ENCODE peak calls at places on chromosomes 11 and 22, in eight cellular contexts. One of them, this sample, is unnamed.
A peak's percentile ranks its signal among the peaks of the same experiment; 100 is the strongest.

GRCh38 chr11:125494601-125494986 is 1.5 kb downstream of the FEZ1 start:
- DNase-seq in astrocyte of the spinal cord: peak; percentile 7
- DNase-seq in fibroblast of lung: peak; percentile 16
- DNase-seq in heart left ventricle: no peak
- DNase-seq in uterus: no peak
- DNase-seq in WTC11: no peak
- DNase-seq in A549: no peak
- DNase-seq in psoas muscle: no peak
- DNase-seq in this sample: no peak

GRCh38 chr22:37182101-37182948 is 5.7 kb downstream of the C1QTNF6 start:
- DNase-seq in WTC11: no peak
- DNase-seq in uterus: no peak
- DNase-seq in fibroblast of lung: no peak
- DNase-seq in psoas muscle: peak; percentile 9
- DNase-seq in A549: no peak
- DNase-seq in astrocyte of the spinal cord: no peak
- DNase-seq in heart left ventricle: no peak
- DNase-seq in this sample: peak; percentile 10

GRCh38 chr11:92601048-92601447 is 368.4 kb upstream of the MTNR1B start:
- DNase-seq in A549: no peak
- DNase-seq in heart left ventricle: no peak
- DNase-seq in fibroblast of lung: no peak
- DNase-seq in uterus: no peak
- DNase-seq in astrocyte of the spinal cord: no peak
- DNase-seq in WTC11: no peak
- DNase-seq in psoas muscle: no peak
- DNase-seq in this sample: no peak

GRCh38 chr11:30855383-30856006 is 269.3 kb upstream of the MPPED2 start:
- DNase-seq in A549: no peak
- DNase-seq in psoas muscle: no peak
- DNase-seq in astrocyte of the spinal cord: peak; percentile 15
- DNase-seq in fibroblast of lung: peak; percentile 46
- DNase-seq in uterus: no peak
- DNase-seq in WTC11: no peak
- DNase-seq in heart left ventricle: no peak
- DNase-seq in this sample: no peak

GRCh38 chr11:8707541-8708270 is 25.1 kb downstream of the RPL27A start:
- DNase-seq in A549: no peak
- DNase-seq in psoas muscle: peak; percentile 81
- DNase-seq in uterus: peak; percentile 95
- DNase-seq in WTC11: no peak
- DNase-seq in heart left ventricle: peak; percentile 79
- DNase-seq in fibroblast of lung: no peak
- DNase-seq in astrocyte of the spinal cord: peak; percentile 15
- DNase-seq in this sample: no peak

GRCh38 chr11:35211952-35212351 is 73.0 kb downstream of the CD44 start:
- DNase-seq in astrocyte of the spinal cord: no peak
- DNase-seq in uterus: no peak
- DNase-seq in heart left ventricle: no peak
- DNase-seq in WTC11: no peak
- DNase-seq in A549: no peak
- DNase-seq in fibroblast of lung: no peak
- DNase-seq in psoas muscle: no peak
- DNase-seq in this sample: no peak

GRCh38 chr11:92204731-92205130 is 19.9 kb upstream of the FAT3 start:
- DNase-seq in psoas muscle: no peak
- DNase-seq in WTC11: no peak
- DNase-seq in astrocyte of the spinal cord: peak; percentile 7
- DNase-seq in fibroblast of lung: peak; percentile 53
- DNase-seq in heart left ventricle: no peak
- DNase-seq in A549: no peak
- DNase-seq in uterus: no peak
- DNase-seq in this sample: no peak

GRCh38 chr22:41888638-41889200 is 26.2 kb downstream of the SHISA8 start:
- DNase-seq in psoas muscle: no peak
- DNase-seq in A549: no peak
- DNase-seq in heart left ventricle: no peak
- DNase-seq in uterus: no peak
- DNase-seq in fibroblast of lung: no peak
- DNase-seq in astrocyte of the spinal cord: no peak
- DNase-seq in WTC11: no peak
- DNase-seq in this sample: no peak

GRCh38 chr11:69962152-69962551 is 116.0 kb upstream of the ANO1 start:
- DNase-seq in fibroblast of lung: peak; percentile 44
- DNase-seq in astrocyte of the spinal cord: peak; percentile 23
- DNase-seq in uterus: no peak
- DNase-seq in heart left ventricle: no peak
- DNase-seq in WTC11: no peak
- DNase-seq in A549: peak; percentile 59
- DNase-seq in psoas muscle: no peak
- DNase-seq in this sample: no peak

GRCh38 chr11:92770419-92770818 is 199.0 kb upstream of the MTNR1B start:
- DNase-seq in fibroblast of lung: no peak
- DNase-seq in astrocyte of the spinal cord: no peak
- DNase-seq in uterus: no peak
- DNase-seq in A549: no peak
- DNase-seq in WTC11: no peak
- DNase-seq in heart left ventricle: peak; percentile 20
- DNase-seq in psoas muscle: no peak
- DNase-seq in this sample: no peak

GRCh38 chr11:27290261-27290660 is 72.8 kb downstream of the CCDC34 start:
- DNase-seq in WTC11: no peak
- DNase-seq in heart left ventricle: no peak
- DNase-seq in A549: no peak
- DNase-seq in psoas muscle: no peak
- DNase-seq in uterus: no peak
- DNase-seq in fibroblast of lung: no peak
- DNase-seq in astrocyte of the spinal cord: no peak
- DNase-seq in this sample: no peak

DNA sequence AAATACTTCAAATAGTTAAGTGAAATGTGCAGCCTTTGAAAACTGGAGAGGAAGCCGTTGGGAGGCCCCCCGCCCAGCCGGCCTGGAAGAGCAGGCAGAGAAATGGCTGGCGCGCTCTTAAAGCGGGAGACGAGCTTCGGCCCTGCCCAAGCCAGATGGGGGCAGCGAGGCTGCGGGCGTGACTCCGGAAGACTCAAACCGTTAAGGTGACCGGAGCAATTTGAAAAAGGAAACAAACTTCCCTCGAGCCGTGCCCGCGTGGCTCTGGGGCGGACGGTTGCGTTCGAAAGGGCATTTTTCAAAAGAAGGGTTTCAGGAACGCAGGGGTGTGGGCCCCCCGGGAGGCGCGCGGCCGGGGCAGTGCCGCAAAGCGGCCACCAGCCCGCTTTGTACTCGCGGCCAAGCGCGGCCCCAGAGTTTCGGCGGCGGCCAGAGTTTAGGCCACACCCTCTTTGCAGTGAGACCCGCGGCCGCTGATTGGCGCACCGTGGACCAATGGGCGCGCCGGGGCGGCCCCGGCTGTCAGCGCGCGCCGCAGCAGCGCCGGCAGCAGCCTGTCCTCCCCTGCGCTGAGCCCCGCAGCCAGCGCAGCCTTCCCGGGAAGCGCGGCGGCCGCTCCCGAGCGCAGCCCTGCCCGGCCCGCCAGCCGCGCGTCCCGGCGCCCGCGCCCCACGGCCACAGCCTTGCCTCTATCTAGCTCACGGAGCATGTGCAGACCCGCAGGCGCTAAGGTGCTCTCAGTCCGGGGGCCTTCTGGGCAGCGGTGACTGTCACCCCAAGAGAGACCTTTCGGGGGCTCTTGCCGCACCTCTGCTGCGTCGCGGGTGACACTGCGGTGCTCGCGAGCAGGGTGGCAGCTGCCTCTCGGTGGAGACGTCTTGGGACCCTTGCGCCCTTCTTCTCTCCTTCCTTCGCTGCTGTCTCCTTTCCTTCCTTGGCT is at the start of gene NAV2:
- DNase-seq in psoas muscle: peak; percentile 93
- DNase-seq in fibroblast of lung: peak; percentile 92
- DNase-seq in WTC11: peak; percentile 93
- DNase-seq in heart left ventricle: peak; percentile 94
- DNase-seq in astrocyte of the spinal cord: peak; percentile 96
- DNase-seq in uterus: peak; percentile 89
- DNase-seq in A549: peak; percentile 78
- DNase-seq in this sample: peak; percentile 91
- TF ChIP-seq CTCF in psoas muscle: no peak
- TF ChIP-seq CTCF in fibroblast of lung: no peak
- TF ChIP-seq CTCF in WTC11: no peak
- TF ChIP-seq CTCF in heart left ventricle: no peak
- TF ChIP-seq CTCF in astrocyte of the spinal cord: no peak
- TF ChIP-seq CTCF in uterus: peak; percentile 19
- TF ChIP-seq CTCF in A549: no peak
- TF ChIP-seq CTCF in this sample: no peak

DNA sequence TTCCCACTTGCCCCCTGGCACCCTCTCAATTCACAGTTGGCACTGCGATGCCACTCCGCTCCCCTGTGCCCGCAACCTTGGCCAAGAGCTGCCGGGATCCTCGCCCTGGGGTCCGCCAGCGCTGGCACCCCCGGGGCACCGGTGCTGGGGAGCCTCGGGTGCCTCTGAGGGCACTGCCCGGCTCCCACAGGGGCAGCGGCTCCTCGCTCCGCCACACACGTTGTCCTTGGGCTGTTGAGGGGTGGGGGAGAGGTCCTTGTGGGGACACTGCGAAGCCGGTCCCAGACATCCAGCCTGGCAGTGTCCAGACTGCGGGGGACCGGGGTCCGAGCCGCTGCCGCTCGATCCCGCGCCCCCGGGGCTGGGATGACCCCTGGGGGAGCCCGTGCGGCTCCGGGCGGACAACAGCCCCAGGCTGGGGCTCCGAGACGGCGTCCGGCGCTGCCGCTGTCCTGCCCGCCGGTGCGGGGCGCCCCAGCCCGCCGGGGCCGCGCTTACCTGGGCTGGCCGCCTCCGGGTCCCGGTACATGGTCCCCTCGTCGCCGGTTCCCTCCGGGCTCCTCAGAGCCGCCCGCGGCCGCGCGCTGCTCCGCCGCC is 486 bp downstream of the SYT7 start:
- DNase-seq in psoas muscle: no peak
- DNase-seq in heart left ventricle: no peak
- DNase-seq in astrocyte of the spinal cord: no peak
- DNase-seq in fibroblast of lung: no peak
- DNase-seq in uterus: no peak
- DNase-seq in WTC11: peak; percentile 36
- DNase-seq in A549: peak; percentile 39
- DNase-seq in this sample: no peak
- TF ChIP-seq CTCF in psoas muscle: no peak
- TF ChIP-seq CTCF in heart left ventricle: peak; percentile 21
- TF ChIP-seq CTCF in astrocyte of the spinal cord: no peak
- TF ChIP-seq CTCF in fibroblast of lung: no peak
- TF ChIP-seq CTCF in uterus: peak; percentile 6
- TF ChIP-seq CTCF in WTC11: no peak
- TF ChIP-seq CTCF in A549: no peak
- TF ChIP-seq CTCF in this sample: no peak

DNA sequence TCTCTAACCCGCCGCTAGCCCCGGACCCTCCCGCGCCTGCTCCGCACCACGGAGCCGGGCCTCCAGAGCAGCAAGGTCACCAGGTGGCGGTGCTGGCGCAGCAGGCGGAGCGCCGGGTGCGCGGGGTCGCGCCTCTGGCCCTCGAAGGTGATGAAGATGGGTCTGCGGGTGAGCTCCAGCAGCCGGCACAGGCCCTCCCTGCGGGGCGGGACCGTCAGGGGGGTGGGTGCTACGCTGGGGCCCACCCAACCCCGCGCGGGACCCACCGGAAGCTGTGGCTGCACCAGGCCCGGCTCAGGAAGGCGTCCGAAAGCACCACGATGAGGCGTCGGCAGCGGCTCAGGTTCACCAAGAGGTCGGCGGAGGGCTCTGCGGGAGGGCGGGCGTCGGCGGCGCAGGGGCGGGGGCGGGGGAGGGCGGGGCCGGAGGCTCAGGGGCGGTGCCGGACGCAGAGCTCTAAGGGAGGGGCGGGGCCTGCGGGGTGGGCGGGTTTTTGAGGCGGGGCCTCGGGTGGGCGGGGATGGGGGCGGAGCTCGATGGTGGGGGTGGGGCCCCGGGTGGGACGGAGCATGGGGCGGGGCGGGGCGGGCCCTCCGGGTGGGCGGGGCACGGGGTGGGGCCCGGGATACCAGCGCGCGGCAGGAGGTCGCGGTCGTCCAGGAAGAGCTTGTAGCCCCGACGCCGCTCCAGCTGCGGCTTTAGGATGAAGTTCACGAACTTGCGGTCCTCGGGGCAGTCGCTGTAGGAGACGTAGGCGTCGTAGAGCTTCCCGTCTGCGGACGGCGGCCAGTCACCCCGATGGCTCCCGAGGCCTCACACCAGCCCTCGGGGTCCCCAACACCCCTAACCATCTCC is 7.8 kb downstream of the SIGIRR start:
- DNase-seq in WTC11: peak; percentile 81
- DNase-seq in heart left ventricle: peak; percentile 85
- DNase-seq in fibroblast of lung: peak; percentile 71
- DNase-seq in uterus: peak; percentile 74
- DNase-seq in astrocyte of the spinal cord: peak; percentile 74
- DNase-seq in A549: peak; percentile 63
- DNase-seq in psoas muscle: peak; percentile 85
- DNase-seq in this sample: peak; percentile 72
- TF ChIP-seq CTCF in WTC11: no peak
- TF ChIP-seq CTCF in heart left ventricle: peak; percentile 40
- TF ChIP-seq CTCF in fibroblast of lung: no peak
- TF ChIP-seq CTCF in uterus: peak; percentile 22
- TF ChIP-seq CTCF in astrocyte of the spinal cord: no peak
- TF ChIP-seq CTCF in A549: peak; percentile 20
- TF ChIP-seq CTCF in psoas muscle: peak; percentile 15
- TF ChIP-seq CTCF in this sample: no peak

DNA sequence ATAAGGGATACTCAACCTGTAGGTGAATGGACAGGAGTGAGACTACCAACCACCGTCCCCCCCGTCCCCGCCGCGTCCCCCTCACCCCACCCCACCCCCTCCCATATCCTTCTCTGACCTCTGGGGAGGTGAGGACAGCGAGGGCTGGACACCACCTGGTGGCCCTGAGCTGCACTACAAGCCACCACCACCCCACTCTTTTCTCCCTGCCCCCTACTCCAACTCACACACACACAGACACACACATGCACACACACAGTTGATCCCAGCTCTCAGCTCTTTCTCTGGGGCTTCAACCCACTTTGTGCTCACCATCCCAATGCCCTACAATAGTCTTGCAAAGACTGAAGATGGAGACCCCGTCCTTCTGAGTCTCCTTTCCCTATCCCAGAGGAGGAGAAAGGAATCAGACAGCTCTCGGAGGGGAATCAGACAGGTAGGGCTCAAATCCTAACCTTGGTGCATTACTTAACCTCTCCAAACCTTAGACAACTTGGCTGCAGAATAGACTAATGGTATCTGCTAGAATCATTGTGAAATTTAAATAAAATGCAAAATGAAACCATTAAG is 100.8 kb downstream of the PDE2A start:
- DNase-seq in psoas muscle: no peak
- DNase-seq in A549: peak; percentile 67
- DNase-seq in WTC11: peak; percentile 78
- DNase-seq in astrocyte of the spinal cord: peak; percentile 12
- DNase-seq in fibroblast of lung: peak; percentile 28
- DNase-seq in uterus: no peak
- DNase-seq in heart left ventricle: no peak
- DNase-seq in this sample: peak; percentile 73
- TF ChIP-seq CTCF in psoas muscle: peak; percentile 48
- TF ChIP-seq CTCF in A549: peak; percentile 59
- TF ChIP-seq CTCF in WTC11: peak; percentile 60
- TF ChIP-seq CTCF in astrocyte of the spinal cord: peak; percentile 73
- TF ChIP-seq CTCF in fibroblast of lung: peak; percentile 55
- TF ChIP-seq CTCF in uterus: no peak
- TF ChIP-seq CTCF in heart left ventricle: peak; percentile 54
- TF ChIP-seq CTCF in this sample: peak; percentile 52

This sample was measured in glutamatergic neuron.